ENCODE peak calls at places on chromosomes 11 and 22, in nine cellular contexts. R is effector memory CD4-positive, alpha-beta T cell; C is heart right ventricle; S is fibroblast of mammary gland; X is left ventricle myocardium inferior; N is left lung; T is CD4-positive, CD25-positive, alpha-beta regulatory T cell; A is kidney epithelial cell; B is IMR-90. I is an unnamed sample.

GRCh38 chr11:123239371-123240150 is 44.5 kb upstream of the CLMP start:
- DNase-seq in N (no peak), B (peak; percentile 77), X (no peak), C (no peak), R (no peak), S (peak; percentile 65), A (no peak), T (no peak), I (no peak)

GRCh38 chr22:27434898-27435297 is 366.7 kb downstream of the MN1 start:
- DNase-seq in R (no peak), S (no peak), X (no peak), B (no peak), A (no peak), N (no peak), T (no peak), C (no peak), I (no peak)

GRCh38 chr11:113046866-113047265 is 85.6 kb downstream of the NCAM1 start:
- DNase-seq in A (no peak), S (no peak), B (no peak), N (no peak), X (no peak), C (no peak), R (no peak), T (no peak), I (no peak)

GRCh38 chr11:27317751-27318150 is 45.3 kb downstream of the CCDC34 start:
- DNase-seq in R (no peak), B (peak; percentile 79), C (no peak), A (no peak), S (peak; percentile 78), T (no peak), X (no peak), N (no peak), I (no peak)

GRCh38 chr11:68113986-68114385 is 7.2 kb downstream of the CHKA start:
- DNase-seq in C (no peak), B (peak; percentile 65), S (peak; percentile 37), N (no peak), A (no peak), X (no peak), R (no peak), T (no peak), I (no peak)

GRCh38 chr11:84117394-84117793 is 831.2 kb upstream of the CCDC90B start:
- DNase-seq in T (no peak), R (no peak), C (no peak), N (no peak), A (no peak), S (peak; percentile 51), B (peak; percentile 16), X (no peak), I (no peak)

GRCh38 chr11:12318791-12319733 is 58.3 kb upstream of the PARVA start:
- DNase-seq in N (no peak), A (no peak), B (peak; percentile 89), R (no peak), X (no peak), C (no peak), T (no peak), S (peak; percentile 74), I (peak; percentile 84)

GRCh38 chr11:75588067-75588481 is 26.0 kb downstream of the SERPINH1 start:
- DNase-seq in T (no peak), B (no peak), C (no peak), N (no peak), X (no peak), R (no peak), A (no peak), S (no peak), I (no peak)

GRCh38 chr22:20155330-20156041 is 4.6 kb upstream of the CCDC188 start:
- DNase-seq in N (no peak), X (peak; percentile 58), T (no peak), A (no peak), S (peak; percentile 61), B (no peak), C (peak; percentile 73), R (no peak), I (no peak)

GRCh38 chr11:68825603-68826002 is 16.1 kb downstream of the CPT1A start:
- DNase-seq in B (no peak), C (no peak), T (peak; percentile 28), A (no peak), N (peak; percentile 78), S (no peak), X (no peak), R (no peak), I (no peak)

GRCh38 chr11:118129475-118130196 is 23.0 kb downstream of the SCN4B start:
- DNase-seq in C (no peak), T (no peak), B (no peak), S (no peak), R (no peak), A (no peak), N (no peak), X (no peak), I (no peak)

GRCh38 chr11:61814242-61814957 is 2.4 kb downstream of the FADS1 start:
- DNase-seq in R (no peak), N (no peak), X (no peak), C (no peak), B (no peak), S (peak; percentile 45), A (no peak), T (no peak), I (no peak)

GRCh38 chr11:6579681-6580080 is 23.7 kb downstream of the RRP8 start:
- DNase-seq in N (no peak), C (no peak), S (no peak), B (no peak), A (no peak), X (no peak), T (no peak), R (no peak), I (no peak)

GRCh38 chr11:30230714-30231113 is at the start of gene FSHB:
- DNase-seq in R (no peak), T (no peak), X (no peak), A (no peak), C (no peak), N (no peak), S (no peak), B (no peak), I (no peak)

GRCh38 chr22:29691636-29692326 is 28.0 kb upstream of the CABP7 start:
- DNase-seq in C (no peak), N (no peak), X (no peak), R (no peak), T (no peak), B (no peak), A (no peak), S (no peak), I (no peak)

GRCh38 chr11:36288442-36289225 is 590 bp downstream of the COMMD9 start:
- DNase-seq in B (no peak), C (no peak), S (no peak), R (no peak), N (no peak), A (no peak), X (no peak), T (no peak), I (no peak)

GRCh38 chr11:14329702-14330101 is 29.3 kb downstream of the RRAS2 start:
- DNase-seq in C (no peak), R (no peak), A (no peak), S (no peak), B (no peak), X (no peak), N (no peak), T (no peak), I (no peak)

GRCh38 chr11:93736129-93736528 is 5.2 kb downstream of the TAF1D start:
- DNase-seq in R (no peak), T (no peak), X (no peak), S (no peak), B (peak; percentile 63), A (no peak), C (no peak), N (no peak), I (no peak)

GRCh38 chr11:44304091-44305084 is 5.6 kb downstream of the ALX4 start:
- DNase-seq in S (no peak), A (no peak), B (no peak), C (no peak), T (no peak), R (no peak), X (no peak), N (no peak), I (no peak)
- H3K4me3 ChIP-seq in S (no peak overlapping the region), A (no peak overlapping the region), B (peak overlapping the region; percentile 7), C (no peak overlapping the region), T (peak overlapping the region; percentile 72), R (peak overlapping the region; percentile 32), X (peak overlapping the region; percentile 66), N (no peak overlapping the region), I (peak overlapping the region; percentile 2)

DNA sequence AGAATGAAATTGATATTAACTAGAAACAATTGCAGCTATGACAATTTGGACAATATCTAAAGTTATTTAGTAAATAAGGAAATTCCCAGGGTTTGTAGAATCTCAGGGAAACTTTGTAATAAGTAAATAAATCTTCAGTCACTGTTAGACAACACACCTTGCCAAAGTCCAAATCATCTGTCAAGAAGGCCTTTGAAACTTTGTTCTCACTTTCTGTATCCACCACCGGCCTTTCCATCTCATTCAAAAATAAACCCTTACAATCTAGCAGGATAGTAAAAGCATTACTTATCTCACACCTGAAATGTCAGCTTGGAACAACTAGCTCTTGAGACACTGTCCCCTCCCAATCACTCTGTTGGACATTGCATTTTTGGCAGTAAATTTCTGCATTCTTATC is 7.9 kb downstream of the NNMT start:
- DNase-seq in T (no peak), N (no peak), X (no peak), B (no peak), S (peak; percentile 11), R (no peak), A (no peak), C (no peak), I (no peak)
- H3K4me3 ChIP-seq in T (no peak overlapping the region), N (no peak overlapping the region), X (no peak overlapping the region), B (no peak overlapping the region), S (no peak overlapping the region), R (no peak overlapping the region), A (no peak overlapping the region), C (peak overlapping the region; percentile 20), I (no peak overlapping the region)

DNA sequence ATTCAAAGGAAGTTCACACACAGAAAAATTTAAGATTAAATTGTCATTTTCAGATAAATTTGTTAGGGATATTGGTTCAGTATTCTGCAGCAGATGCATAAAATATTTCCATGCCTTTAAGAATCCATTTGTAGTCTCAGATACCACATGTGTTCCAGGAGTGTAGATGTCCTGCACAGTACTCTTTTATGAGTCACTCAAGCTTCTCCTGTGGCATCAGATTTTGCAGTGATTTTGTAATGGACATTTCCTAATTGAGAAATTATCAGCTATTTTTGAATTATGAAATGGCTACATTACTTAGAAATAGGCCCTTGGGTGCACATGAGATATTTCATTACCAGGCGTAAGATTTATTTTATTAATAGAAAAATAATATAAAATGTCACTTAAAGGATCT is 18.9 kb downstream of the MMP3 start:
- DNase-seq in T (no peak), S (peak; percentile 28), B (no peak), A (no peak), R (no peak), X (no peak), N (no peak), C (no peak), I (no peak)
- H3K4me3 ChIP-seq in T (no peak overlapping the region), S (no peak overlapping the region), B (no peak overlapping the region), A (no peak overlapping the region), R (no peak overlapping the region), X (no peak overlapping the region), N (no peak overlapping the region), C (no peak overlapping the region), I (no peak overlapping the region)

GRCh38 chr22:24576793-24577192 is 16.1 kb downstream of the LRRC75B start:
- DNase-seq in R (no peak), B (no peak), A (no peak), T (no peak), C (no peak), N (no peak), X (no peak), S (no peak), I (no peak)
- H3K4me3 ChIP-seq in R (no peak overlapping the region), B (no peak overlapping the region), A (no peak overlapping the region), T (no peak overlapping the region), C (no peak overlapping the region), N (no peak overlapping the region), X (no peak overlapping the region), S (no peak overlapping the region), I (no peak overlapping the region)